ENCODE peak calls at places on chromosomes 13 and 19, in four cellular contexts. P is heart left ventricle, A is epithelial cell of prostate, X is trophoblast cell. F is an unnamed sample.

GRCh38 chr13:28622286-28622685 is 36.6 kb upstream of the POMP start:
- DNase-seq in P (peak; percentile 66), A (no peak), X (no peak), F (no peak)

GRCh38 chr19:27974082-27974513 is 1238.9 kb downstream of the UQCRFS1 start:
- DNase-seq in P (no peak), A (no peak), X (peak; percentile 1), F (no peak)

GRCh38 chr19:13053761-13054604 is 48.7 kb downstream of the LYL1 start:
- DNase-seq in P (peak; percentile 96), A (no peak), X (peak; percentile 32), F (peak; percentile 83)

GRCh38 chr19:35030257-35031071 is at the start of gene SCN1B:
- DNase-seq in P (peak; percentile 74), A (no peak), X (peak; percentile 55), F (peak; percentile 77)

GRCh38 chr19:44308011-44308410 is 3.2 kb upstream of the ZNF235 start:
- DNase-seq in P (no peak), A (no peak), X (no peak), F (no peak)

GRCh38 chr13:84296386-84296785 is 414.1 kb upstream of the SLITRK1 start:
- DNase-seq in P (no peak), A (no peak), X (no peak), F (no peak)

GRCh38 chr13:95337597-95337996 is 36.3 kb upstream of the ABCC4 start:
- DNase-seq in P (no peak), A (no peak), X (no peak), F (no peak)

GRCh38 chr19:7366701-7367420 is 18.1 kb downstream of the ARHGEF18 start:
- DNase-seq in P (no peak), A (no peak), X (peak; percentile 97), F (peak; percentile 45)

GRCh38 chr13:46181799-46182490 is at the start of gene LCP1:
- DNase-seq in P (no peak), A (no peak), X (peak; percentile 70), F (no peak)

GRCh38 chr13:59459972-59460371 is 703.8 kb downstream of the DIAPH3 start:
- DNase-seq in P (no peak), A (no peak), X (peak; percentile 21), F (no peak)

GRCh38 chr19:33175886-33176669 is 18.1 kb upstream of the LRP3 start:
- DNase-seq in P (no peak), A (no peak), X (peak; percentile 47), F (peak; percentile 30)

GRCh38 chr13:66994097-66994496 is 236.0 kb downstream of the PCDH9 start:
- DNase-seq in P (peak; percentile 76), A (no peak), X (peak; percentile 3), F (peak; percentile 18)

GRCh38 chr13:53090507-53090906 is 61.9 kb downstream of the OLFM4 start:
- DNase-seq in P (no peak), A (no peak), X (no peak), F (no peak)

GRCh38 chr13:78764665-78765064 is 105.7 kb upstream of the OBI1 start:
- DNase-seq in P (no peak), A (no peak), X (no peak), F (no peak)

GRCh38 chr13:24228852-24229458 is 68.4 kb downstream of the SPATA13 start:
- DNase-seq in P (no peak), A (no peak), X (peak; percentile 81), F (peak; percentile 48)

GRCh38 chr19:45547211-45547770 is 37.3 kb downstream of the OPA3 start:
- DNase-seq in P (no peak), A (no peak), X (no peak), F (no peak)

GRCh38 chr19:14002571-14003278 is 3.4 kb downstream of the RFX1 start:
- DNase-seq in P (peak; percentile 20), A (no peak), X (no peak), F (no peak)

GRCh38 chr13:74406439-74406838 is 272.2 kb upstream of the KLF12 start:
- DNase-seq in P (no peak), A (no peak), X (no peak), F (no peak)

GRCh38 chr13:106566682-106567420 is 1.1 kb downstream of the ARGLU1 start:
- DNase-seq in P (peak; percentile 74), A (no peak), X (peak; percentile 65), F (peak; percentile 60)

GRCh38 chr13:89163081-89163480 is 1491.9 kb downstream of the SLITRK5 start:
- DNase-seq in P (no peak), A (no peak), X (peak; percentile 72), F (no peak)

GRCh38 chr19:49455729-49456128 is 2.7 kb downstream of the ALDH16A1 start:
- DNase-seq in P (no peak), A (no peak), X (no peak), F (no peak)

GRCh38 chr13:21478881-21479808 is 20.0 kb upstream of the ZDHHC20 start:
- DNase-seq in P (no peak), A (no peak), X (peak; percentile 94), F (peak; percentile 38)

GRCh38 chr19:38617764-38618589 is at the start of gene MAP4K1:
- DNase-seq in P (peak; percentile 66), A (no peak), X (no peak), F (no peak)

GRCh38 chr13:113074401-113074800 is 31.2 kb upstream of the F7 start:
- DNase-seq in P (peak; percentile 12), A (no peak), X (no peak), F (no peak)

GRCh38 chr13:109788372-109789195 is 2.2 kb upstream of the IRS2 start:
- DNase-seq in P (no peak), A (no peak), X (no peak), F (no peak)

GRCh38 chr13:31485651-31486051 is 253.7 kb upstream of the RXFP2 start:
- DNase-seq in P (no peak), A (no peak), X (peak; percentile 77), F (no peak)

GRCh38 chr19:11378319-11379189 is 4.1 kb downstream of the SWSAP1 start:
- DNase-seq in P (peak; percentile 64), A (peak; percentile 63), X (peak; percentile 67), F (peak; percentile 89)

GRCh38 chr13:61432029-61432428 is 16.4 kb upstream of the PCDH20 start:
- DNase-seq in P (no peak), A (no peak), X (no peak), F (no peak)
- H3K27ac ChIP-seq in P (no peak overlapping the region), A (no peak overlapping the region), X (no peak overlapping the region), F (no peak overlapping the region)

GRCh38 chr19:40739871-40740703 is 10.2 kb downstream of the ACTMAP start:
- DNase-seq in P (no peak), A (no peak), X (no peak), F (no peak)
- H3K27ac ChIP-seq in P (no peak overlapping the region), A (peak overlapping the region; percentile 23), X (no peak overlapping the region), F (peak overlapping the region; percentile 69)

GRCh38 chr19:16477311-16477710 is 5.5 kb upstream of the EPS15L1 start:
- DNase-seq in P (no peak), A (no peak), X (peak; percentile 96), F (no peak)

DNA sequence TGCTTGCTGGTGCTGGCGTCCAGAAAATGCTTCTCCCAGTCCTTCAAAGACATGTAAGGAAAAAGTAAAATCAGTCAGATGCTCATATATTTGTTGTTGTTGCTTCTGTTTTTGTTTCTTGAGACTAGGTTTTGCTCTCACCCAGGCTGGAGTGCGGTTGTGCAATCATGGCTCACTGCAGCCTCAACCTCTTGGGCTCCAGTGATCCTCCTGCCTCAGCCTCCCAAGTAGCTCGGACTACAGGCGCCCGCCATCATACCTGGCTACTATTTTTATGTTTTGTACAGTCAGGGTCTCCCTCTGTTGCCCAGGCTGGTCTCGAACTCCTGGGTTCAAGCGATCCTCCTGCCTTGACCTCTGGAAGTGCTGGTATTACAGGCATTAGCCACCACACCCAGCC is 11.0 kb upstream of the EPS15L1 start:
- DNase-seq in P (no peak), A (no peak), X (no peak), F (no peak)
- H3K27ac ChIP-seq in P (no peak overlapping the region), A (no peak overlapping the region), X (no peak overlapping the region), F (no peak overlapping the region)

GRCh38 chr13:57627663-57628062 is 3.9 kb upstream of the PCDH17 start:
- DNase-seq in P (no peak), A (no peak), X (peak; percentile 44), F (no peak)

GRCh38 chr13:57631607-57632275 is at the start of gene PCDH17:
- DNase-seq in P (peak; percentile 63), A (no peak), X (peak; percentile 12), F (peak; percentile 37)

GRCh38 chr13:57629391-57629804 is 2.1 kb upstream of the PCDH17 start:
- DNase-seq in P (peak; percentile 31), A (no peak), X (no peak), F (no peak)

GRCh38 chr13:57630661-57631606 is 610 bp upstream of the PCDH17 start:
- DNase-seq in P (no peak), A (no peak), X (no peak), F (peak; percentile 64)

DNA sequence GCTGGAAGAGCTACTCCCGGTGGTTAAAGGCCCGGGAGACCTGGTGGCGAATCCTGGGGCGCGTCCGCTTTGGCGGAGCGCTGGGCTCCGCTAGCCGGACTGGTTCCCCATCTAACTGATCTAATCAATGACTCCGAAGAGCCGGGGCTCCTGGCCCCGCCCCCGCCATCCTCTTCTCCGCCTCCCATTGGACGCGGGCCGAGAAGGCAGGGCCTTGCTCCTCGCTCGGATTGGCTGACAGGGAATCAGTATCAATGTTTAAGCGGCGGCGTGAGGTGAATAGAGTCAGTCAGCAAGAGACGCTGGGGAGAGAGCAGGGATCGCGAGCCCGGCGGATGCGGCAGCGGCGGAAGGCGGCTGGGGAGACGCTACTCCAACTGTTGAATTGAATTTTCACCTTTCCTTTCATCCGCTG is 1.7 kb upstream of the PCDH17 start:
- DNase-seq in P (peak; percentile 90), A (no peak), X (peak; percentile 15), F (peak; percentile 86)
- H3K27ac ChIP-seq in P (peak overlapping the region; percentile 25), A (no peak overlapping the region), X (no peak overlapping the region), F (no peak overlapping the region)

GRCh38 chr19:4447327-4448146 is 10.1 kb downstream of the UBXN6 start:
- DNase-seq in P (no peak), A (no peak), X (no peak), F (no peak)
- H3K27ac ChIP-seq in P (no peak overlapping the region), A (no peak overlapping the region), X (no peak overlapping the region), F (peak overlapping the region; percentile 58)

GRCh38 chr19:42250249-42250665 is 4.7 kb downstream of the ERF start:
- DNase-seq in P (peak; percentile 67), A (no peak), X (no peak), F (no peak)
- H3K27ac ChIP-seq in P (peak overlapping the region; percentile 73), A (peak overlapping the region; percentile 93), X (no peak overlapping the region), F (peak overlapping the region; percentile 98)

GRCh38 chr19:8515317-8515716 is 1.4 kb upstream of the ZNF414 start:
- DNase-seq in P (no peak), A (no peak), X (no peak), F (no peak)
- H3K27ac ChIP-seq in P (no peak overlapping the region), A (no peak overlapping the region), X (no peak overlapping the region), F (no peak overlapping the region)

F was measured in RWPE1.